ENCODE peak calls at places on chromosomes 1 and 21, in five cellular contexts. S is heart left ventricle; O is CD4-positive, CD25-positive, alpha-beta regulatory T cell; X is transverse colon; D is lower lobe of right lung. T is an unnamed sample. For H3K4me1, the result is how much of the 10 kb centered on the place peaks cover.

GRCh38 chr21:42063578-42064521 is 7.3 kb upstream of the UMODL1 start:
- DNase-seq in S (peak), O (peak), X (peak), D (peak), T (peak)

GRCh38 chr1:111619635-111620411 is at the start of gene RAP1A:
- DNase-seq in S (peak), O (peak), X (peak), D (peak), T (peak)

GRCh38 chr1:210231846-210232523 is 611 bp upstream of the SERTAD4 start:
- DNase-seq in S (peak), O (no peak), X (no peak), D (no peak), T (no peak)

GRCh38 chr1:117605164-117605810 is 561 bp upstream of the TENT5C start:
- DNase-seq in S (peak), O (no peak), X (no peak), D (peak), T (no peak)

GRCh38 chr1:202310071-202310725 is 31.5 kb downstream of the UBE2T start:
- DNase-seq in S (no peak), O (no peak), X (no peak), D (no peak), T (no peak)

GRCh38 chr1:44721521-44722361 is 9.2 kb downstream of the RNU5D-1 start:
- DNase-seq in S (no peak), O (peak), X (peak), D (peak), T (peak)

GRCh38 chr1:176515310-176515709 is 52.3 kb downstream of the PAPPA2 start:
- DNase-seq in S (no peak), O (no peak), X (no peak), D (no peak), T (no peak)

GRCh38 chr1:226690460-226690982 is 48.6 kb downstream of the ITPKB start:
- DNase-seq in S (no peak), O (peak), X (no peak), D (no peak), T (peak)

GRCh38 chr1:38193040-38193439 is 146.4 kb upstream of the POU3F1 start:
- DNase-seq in S (no peak), O (no peak), X (no peak), D (no peak), T (no peak)

GRCh38 chr1:14768589-14769304 is 170.3 kb downstream of the KAZN start:
- DNase-seq in S (no peak), O (no peak), X (no peak), D (no peak), T (no peak)

GRCh38 chr1:175788586-175789252 is 45.3 kb upstream of the TNR start:
- DNase-seq in S (no peak), O (no peak), X (no peak), D (no peak), T (no peak)

GRCh38 chr1:30259631-30260030 is 463.8 kb downstream of the MATN1 start:
- DNase-seq in S (no peak), O (no peak), X (no peak), D (no peak), T (no peak)

GRCh38 chr1:229127301-229127700 is 143.6 kb upstream of the RAB4A start:
- DNase-seq in S (no peak), O (no peak), X (no peak), D (no peak), T (no peak)

GRCh38 chr1:211287218-211287617 is 28.1 kb downstream of the RCOR3 start:
- DNase-seq in S (no peak), O (no peak), X (no peak), D (no peak), T (no peak)

GRCh38 chr1:16163882-16164820 is 8.3 kb upstream of the EPHA2 start:
- DNase-seq in S (no peak), O (no peak), X (no peak), D (no peak), T (no peak)

DNA sequence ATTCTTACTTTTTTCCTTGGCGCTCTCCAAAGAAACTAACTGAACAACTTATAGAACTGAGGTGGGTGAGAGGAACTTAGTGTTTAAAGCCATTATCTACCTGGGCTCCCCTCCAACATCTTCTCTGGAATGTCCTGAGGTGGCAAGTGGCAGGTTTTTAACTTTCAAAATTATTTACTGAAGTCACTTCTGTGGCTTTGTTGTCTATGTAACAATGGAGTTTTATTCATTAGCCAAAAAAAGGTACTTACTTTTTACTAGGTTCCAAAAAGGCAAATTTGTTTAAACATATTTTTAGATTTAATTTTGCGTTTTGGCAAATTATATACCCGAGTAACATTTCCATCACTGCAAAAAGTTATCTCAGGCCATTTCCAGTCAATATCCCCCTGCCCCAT is 2.4 kb downstream of the ENO1 start:
- DNase-seq in S (no peak), O (no peak), X (no peak), D (no peak), T (no peak)
- H3K4me1 ChIP-seq in S (half or more), O (half or more), X (half or more), D (half or more), T (half or more)

DNA sequence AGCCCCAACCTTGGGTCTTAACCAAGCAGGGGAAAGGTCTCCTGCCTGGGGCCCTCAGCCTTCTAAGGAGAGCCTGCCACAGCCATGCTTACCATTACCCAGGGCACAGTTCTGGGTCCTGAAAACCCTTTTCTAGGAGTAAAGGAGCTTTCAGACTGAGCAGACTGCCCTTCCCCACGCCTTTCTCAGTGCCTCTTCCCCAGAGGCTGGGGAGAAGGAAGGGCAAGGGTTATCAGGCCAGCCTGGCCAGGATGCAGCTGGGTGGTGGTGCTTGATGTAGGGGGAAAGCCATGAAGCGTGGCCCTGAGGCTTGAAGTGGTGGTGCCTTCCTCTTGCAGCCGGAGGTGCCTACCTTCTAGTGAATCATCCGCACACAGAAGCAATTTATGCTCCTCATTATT is 40.5 kb downstream of the MAN1C1 start:
- DNase-seq in S (no peak), O (no peak), X (no peak), D (no peak), T (peak)
- H3K4me1 ChIP-seq in S (under half), O (under half), X (under half), D (under half), T (under half)

GRCh38 chr1:9235123-9235513 is 544 bp downstream of the H6PD start:
- DNase-seq in S (no peak), O (no peak), X (no peak), D (no peak), T (no peak)
- H3K4me1 ChIP-seq in S (half or more), O (under half), X (under half), D (half or more), T (under half)

GRCh38 chr1:156809711-156810366 is 6.8 kb downstream of the SH2D2A start:
- DNase-seq in S (no peak), O (no peak), X (no peak), D (no peak), T (no peak)

GRCh38 chr1:156806512-156807440 is 9.9 kb downstream of the SH2D2A start:
- DNase-seq in S (no peak), O (no peak), X (no peak), D (no peak), T (no peak)

GRCh38 chr1:156807627-156808026 is 9.0 kb downstream of the SH2D2A start:
- DNase-seq in S (no peak), O (no peak), X (no peak), D (no peak), T (no peak)

GRCh38 chr1:156809281-156809680 is 7.4 kb downstream of the SH2D2A start:
- DNase-seq in S (no peak), O (no peak), X (no peak), D (no peak), T (no peak)

DNA sequence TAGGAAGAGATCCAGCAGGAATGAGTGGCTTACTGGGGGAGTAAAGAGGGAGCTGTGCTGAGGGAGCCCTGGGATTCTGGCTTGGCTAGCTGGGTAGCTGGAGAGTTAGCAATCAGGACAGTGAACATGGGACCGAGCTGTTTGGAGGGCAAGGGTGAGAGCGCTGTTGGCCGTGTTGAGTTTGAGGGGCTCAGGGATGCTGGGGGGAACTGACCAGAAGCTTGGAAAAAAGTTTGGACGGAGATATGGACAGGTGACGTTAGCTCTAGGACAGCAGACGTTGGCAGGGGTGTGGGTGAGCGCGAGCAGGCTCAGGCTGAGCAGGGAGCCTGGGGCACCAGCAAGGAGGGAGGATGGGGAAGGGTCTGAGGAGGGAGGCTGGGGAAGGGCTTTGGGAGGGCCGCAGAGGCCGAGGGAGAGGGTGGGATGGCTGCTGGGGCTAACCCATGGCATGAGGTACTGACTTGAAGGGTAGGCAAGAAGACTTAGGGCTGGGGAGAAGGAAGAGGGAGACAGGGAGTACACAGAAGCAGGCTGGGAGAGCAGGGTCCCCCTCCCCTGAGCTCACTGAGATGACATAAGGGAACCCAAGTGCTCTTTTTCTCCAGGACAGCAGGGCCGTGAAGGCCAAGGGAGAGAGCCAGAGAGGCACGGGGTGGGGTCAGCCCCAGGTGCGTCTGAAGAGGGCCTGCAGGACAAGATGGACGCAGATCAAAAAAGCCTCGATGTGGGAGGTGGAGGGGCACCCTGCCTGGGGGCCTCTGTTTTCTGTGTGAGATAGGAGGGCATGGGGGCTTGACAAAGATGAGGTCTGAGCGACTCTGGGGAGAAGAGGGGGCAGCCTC is 8.2 kb downstream of the SH2D2A start:
- DNase-seq in S (no peak), O (no peak), X (no peak), D (no peak), T (no peak)
- H3K4me1 ChIP-seq in S (under half), O (under half), X (under half), D (under half), T (under half)

DNA sequence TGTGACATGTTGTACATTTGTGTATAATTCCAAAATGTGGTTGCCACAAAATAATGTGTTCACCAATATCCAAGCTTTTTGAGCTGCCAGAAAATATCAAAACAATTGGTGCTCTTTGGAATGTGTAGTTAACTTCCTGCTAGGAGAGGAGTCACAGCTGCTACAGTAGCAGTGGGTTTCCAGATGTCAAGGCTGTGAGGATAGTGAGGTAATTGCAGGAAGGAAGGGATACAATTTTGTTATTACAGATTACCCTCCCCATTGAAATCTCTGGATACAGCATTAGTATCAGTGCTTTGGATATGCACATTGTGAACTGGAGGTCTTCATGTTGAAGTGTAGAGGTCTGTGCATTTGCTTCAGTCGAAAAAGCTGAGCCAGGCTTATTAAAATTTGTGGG is 253.2 kb downstream of the PTPRC start:
- DNase-seq in S (no peak), O (no peak), X (no peak), D (no peak), T (no peak)
- H3K4me1 ChIP-seq in S (under half), O (under half), X (under half), D (under half), T (under half)

GRCh38 chr1:154181944-154182341 is 10.0 kb downstream of the TPM3 start:
- DNase-seq in S (no peak), O (no peak), X (no peak), D (no peak), T (no peak)

GRCh38 chr1:154186177-154186576 is 5.7 kb downstream of the TPM3 start:
- DNase-seq in S (peak), O (peak), X (peak), D (peak), T (peak)

GRCh38 chr1:154182342-154183044 is 9.4 kb downstream of the TPM3 start:
- DNase-seq in S (peak), O (peak), X (peak), D (peak), T (peak)

GRCh38 chr1:154179951-154180687 is 11.8 kb downstream of the TPM3 start:
- DNase-seq in S (no peak), O (no peak), X (peak), D (no peak), T (no peak)

GRCh38 chr1:154183045-154183968 is 8.6 kb downstream of the TPM3 start:
- DNase-seq in S (peak), O (peak), X (peak), D (peak), T (peak)
- H3K4me1 ChIP-seq in S (under half), O (under half), X (under half), D (under half), T (under half)